ENCODE peak calls at places on chromosomes 6 and 20, in eight cellular contexts. One of them, this sample, is unnamed.

GRCh38 chr6:161186173-161186769 is 87.6 kb downstream of the AGPAT4 start:
- DNase-seq in astrocyte of the cerebellum: peak; percentile 45
- DNase-seq in tibial artery: peak; percentile 70
- DNase-seq in SW480: no peak
- DNase-seq in activated naive CD8-positive, alpha-beta T cell treated with anti-CD3 and anti-CD28 coated beads for 36 hours: no peak
- DNase-seq in T follicular helper cell: no peak
- DNase-seq in T-helper 2 cell: no peak
- DNase-seq in brain pericyte: no peak
- DNase-seq in this sample: no peak

GRCh38 chr20:46027245-46027853 is 1.7 kb upstream of the SLC12A5 start:
- DNase-seq in T follicular helper cell: no peak
- DNase-seq in tibial artery: no peak
- DNase-seq in astrocyte of the cerebellum: peak; percentile 44
- DNase-seq in T-helper 2 cell: no peak
- DNase-seq in brain pericyte: no peak
- DNase-seq in activated naive CD8-positive, alpha-beta T cell treated with anti-CD3 and anti-CD28 coated beads for 36 hours: no peak
- DNase-seq in SW480: peak; percentile 59
- DNase-seq in this sample: no peak

GRCh38 chr6:47061631-47062300 is 19.6 kb upstream of the ADGRF1 start:
- DNase-seq in T-helper 2 cell: no peak
- DNase-seq in tibial artery: no peak
- DNase-seq in SW480: no peak
- DNase-seq in astrocyte of the cerebellum: no peak
- DNase-seq in brain pericyte: no peak
- DNase-seq in activated naive CD8-positive, alpha-beta T cell treated with anti-CD3 and anti-CD28 coated beads for 36 hours: no peak
- DNase-seq in T follicular helper cell: no peak
- DNase-seq in this sample: no peak

GRCh38 chr20:46406986-46407670 is 713 bp upstream of the ELMO2 start:
- DNase-seq in tibial artery: peak; percentile 80
- DNase-seq in T follicular helper cell: peak; percentile 79
- DNase-seq in brain pericyte: no peak
- DNase-seq in SW480: peak; percentile 87
- DNase-seq in T-helper 2 cell: peak; percentile 55
- DNase-seq in astrocyte of the cerebellum: no peak
- DNase-seq in activated naive CD8-positive, alpha-beta T cell treated with anti-CD3 and anti-CD28 coated beads for 36 hours: peak; percentile 89
- DNase-seq in this sample: peak; percentile 47

GRCh38 chr20:42603655-42604054 is 586.1 kb downstream of the PTPRT start:
- DNase-seq in T-helper 2 cell: no peak
- DNase-seq in T follicular helper cell: no peak
- DNase-seq in brain pericyte: no peak
- DNase-seq in tibial artery: no peak
- DNase-seq in SW480: no peak
- DNase-seq in activated naive CD8-positive, alpha-beta T cell treated with anti-CD3 and anti-CD28 coated beads for 36 hours: no peak
- DNase-seq in astrocyte of the cerebellum: no peak
- DNase-seq in this sample: no peak

GRCh38 chr20:7155282-7155681 is 387.8 kb downstream of the BMP2 start:
- DNase-seq in tibial artery: no peak
- DNase-seq in T-helper 2 cell: no peak
- DNase-seq in brain pericyte: no peak
- DNase-seq in activated naive CD8-positive, alpha-beta T cell treated with anti-CD3 and anti-CD28 coated beads for 36 hours: no peak
- DNase-seq in T follicular helper cell: no peak
- DNase-seq in SW480: no peak
- DNase-seq in astrocyte of the cerebellum: no peak
- DNase-seq in this sample: no peak

GRCh38 chr6:141395443-141396008 is 737.2 kb upstream of the GJE1 start:
- DNase-seq in tibial artery: no peak
- DNase-seq in astrocyte of the cerebellum: no peak
- DNase-seq in SW480: no peak
- DNase-seq in brain pericyte: no peak
- DNase-seq in T follicular helper cell: no peak
- DNase-seq in T-helper 2 cell: no peak
- DNase-seq in activated naive CD8-positive, alpha-beta T cell treated with anti-CD3 and anti-CD28 coated beads for 36 hours: no peak
- DNase-seq in this sample: no peak

GRCh38 chr6:37731888-37732287 is 34.2 kb upstream of the MDGA1 start:
- DNase-seq in T-helper 2 cell: no peak
- DNase-seq in astrocyte of the cerebellum: no peak
- DNase-seq in brain pericyte: no peak
- DNase-seq in activated naive CD8-positive, alpha-beta T cell treated with anti-CD3 and anti-CD28 coated beads for 36 hours: peak; percentile 51
- DNase-seq in tibial artery: no peak
- DNase-seq in SW480: peak; percentile 42
- DNase-seq in T follicular helper cell: peak; percentile 8
- DNase-seq in this sample: no peak

GRCh38 chr20:10721112-10721896 is 47.5 kb upstream of the JAG1 start:
- DNase-seq in tibial artery: no peak
- DNase-seq in activated naive CD8-positive, alpha-beta T cell treated with anti-CD3 and anti-CD28 coated beads for 36 hours: no peak
- DNase-seq in T follicular helper cell: no peak
- DNase-seq in SW480: no peak
- DNase-seq in T-helper 2 cell: no peak
- DNase-seq in astrocyte of the cerebellum: no peak
- DNase-seq in brain pericyte: peak; percentile 41
- DNase-seq in this sample: no peak

GRCh38 chr20:44850272-44850671 is 35.2 kb upstream of the YWHAB start:
- DNase-seq in SW480: no peak
- DNase-seq in tibial artery: no peak
- DNase-seq in brain pericyte: no peak
- DNase-seq in T follicular helper cell: no peak
- DNase-seq in astrocyte of the cerebellum: no peak
- DNase-seq in T-helper 2 cell: no peak
- DNase-seq in activated naive CD8-positive, alpha-beta T cell treated with anti-CD3 and anti-CD28 coated beads for 36 hours: no peak
- DNase-seq in this sample: no peak

This sample was measured in T-helper 17 cell.